ENCODE peak calls at places on chromosomes 7 and 10, in nine cellular contexts. One of them, this sample, is unnamed.

GRCh38 chr10:112442063-112442462 is 4.7 kb downstream of the ZDHHC6 start:
- DNase-seq in aorta: no peak
- DNase-seq in GM23248: no peak
- DNase-seq in transverse colon: no peak
- DNase-seq in mesenchymal stem cell: no peak
- DNase-seq in fibroblast of lung: no peak
- DNase-seq in tibial artery: no peak
- DNase-seq in DND-41: no peak
- DNase-seq in right lobe of liver: no peak
- DNase-seq in this sample: no peak

GRCh38 chr7:98165827-98166667 is 45.2 kb upstream of the BHLHA15 start:
- DNase-seq in right lobe of liver: peak; percentile 78
- DNase-seq in mesenchymal stem cell: peak; percentile 24
- DNase-seq in transverse colon: peak; percentile 72
- DNase-seq in tibial artery: no peak
- DNase-seq in aorta: no peak
- DNase-seq in DND-41: peak; percentile 57
- DNase-seq in GM23248: peak; percentile 57
- DNase-seq in fibroblast of lung: peak; percentile 11
- DNase-seq in this sample: no peak

GRCh38 chr7:50730459-50731400 is 52.0 kb downstream of the GRB10 start:
- DNase-seq in GM23248: peak; percentile 26
- DNase-seq in mesenchymal stem cell: no peak
- DNase-seq in DND-41: no peak
- DNase-seq in tibial artery: no peak
- DNase-seq in fibroblast of lung: peak; percentile 34
- DNase-seq in aorta: peak; percentile 67
- DNase-seq in transverse colon: no peak
- DNase-seq in right lobe of liver: no peak
- DNase-seq in this sample: no peak

GRCh38 chr10:42882597-42882996 is 100.0 kb downstream of the BMS1 start:
- DNase-seq in right lobe of liver: no peak
- DNase-seq in tibial artery: no peak
- DNase-seq in fibroblast of lung: no peak
- DNase-seq in aorta: peak; percentile 4
- DNase-seq in DND-41: no peak
- DNase-seq in mesenchymal stem cell: no peak
- DNase-seq in transverse colon: no peak
- DNase-seq in GM23248: no peak
- DNase-seq in this sample: no peak

GRCh38 chr10:47136866-47137265 is 163.1 kb upstream of the GDF10 start:
- DNase-seq in tibial artery: no peak
- DNase-seq in mesenchymal stem cell: no peak
- DNase-seq in aorta: no peak
- DNase-seq in right lobe of liver: no peak
- DNase-seq in DND-41: no peak
- DNase-seq in GM23248: peak; percentile 59
- DNase-seq in fibroblast of lung: no peak
- DNase-seq in transverse colon: no peak
- DNase-seq in this sample: no peak

GRCh38 chr10:131700032-131700431 is 200.8 kb upstream of the PPP2R2D start:
- DNase-seq in DND-41: no peak
- DNase-seq in tibial artery: no peak
- DNase-seq in right lobe of liver: no peak
- DNase-seq in GM23248: no peak
- DNase-seq in transverse colon: no peak
- DNase-seq in aorta: peak; percentile 53
- DNase-seq in mesenchymal stem cell: no peak
- DNase-seq in fibroblast of lung: no peak
- DNase-seq in this sample: no peak

GRCh38 chr7:158329686-158330085 is 257.9 kb downstream of the PTPRN2 start:
- DNase-seq in mesenchymal stem cell: no peak
- DNase-seq in GM23248: no peak
- DNase-seq in fibroblast of lung: no peak
- DNase-seq in tibial artery: no peak
- DNase-seq in aorta: no peak
- DNase-seq in DND-41: no peak
- DNase-seq in transverse colon: no peak
- DNase-seq in right lobe of liver: no peak
- DNase-seq in this sample: no peak

GRCh38 chr7:92135490-92135889 is 1.2 kb upstream of the CYP51A1 start:
- DNase-seq in GM23248: no peak
- DNase-seq in fibroblast of lung: peak; percentile 10
- DNase-seq in mesenchymal stem cell: peak; percentile 66
- DNase-seq in aorta: no peak
- DNase-seq in right lobe of liver: no peak
- DNase-seq in DND-41: no peak
- DNase-seq in transverse colon: no peak
- DNase-seq in tibial artery: no peak
- DNase-seq in this sample: no peak

GRCh38 chr7:1917221-1918062 is 247.4 kb downstream of the ELFN1 start:
- DNase-seq in GM23248: peak; percentile 73
- DNase-seq in right lobe of liver: peak; percentile 16
- DNase-seq in fibroblast of lung: peak; percentile 57
- DNase-seq in aorta: no peak
- DNase-seq in transverse colon: no peak
- DNase-seq in tibial artery: no peak
- DNase-seq in mesenchymal stem cell: no peak
- DNase-seq in DND-41: no peak
- DNase-seq in this sample: no peak

GRCh38 chr10:126376956-126377355 is 11.3 kb downstream of the ADAM12 start:
- DNase-seq in mesenchymal stem cell: peak; percentile 58
- DNase-seq in GM23248: peak; percentile 65
- DNase-seq in DND-41: no peak
- DNase-seq in fibroblast of lung: peak; percentile 80
- DNase-seq in tibial artery: no peak
- DNase-seq in right lobe of liver: no peak
- DNase-seq in aorta: no peak
- DNase-seq in transverse colon: no peak
- DNase-seq in this sample: no peak

GRCh38 chr10:100345570-100346330 is 1.3 kb upstream of the SCD start:
- DNase-seq in mesenchymal stem cell: peak; percentile 79
- DNase-seq in aorta: no peak
- DNase-seq in GM23248: peak; percentile 74
- DNase-seq in DND-41: no peak
- DNase-seq in right lobe of liver: peak; percentile 63
- DNase-seq in fibroblast of lung: peak; percentile 85
- DNase-seq in tibial artery: no peak
- DNase-seq in transverse colon: no peak
- DNase-seq in this sample: no peak

GRCh38 chr10:8369666-8370065 is 315.2 kb downstream of the GATA3 start:
- DNase-seq in tibial artery: no peak
- DNase-seq in right lobe of liver: no peak
- DNase-seq in transverse colon: no peak
- DNase-seq in fibroblast of lung: peak; percentile 84
- DNase-seq in mesenchymal stem cell: no peak
- DNase-seq in GM23248: no peak
- DNase-seq in aorta: no peak
- DNase-seq in DND-41: no peak
- DNase-seq in this sample: no peak

GRCh38 chr7:71801996-71802395 is 610.1 kb downstream of the CALN1 start:
- DNase-seq in DND-41: no peak
- DNase-seq in tibial artery: no peak
- DNase-seq in mesenchymal stem cell: no peak
- DNase-seq in right lobe of liver: no peak
- DNase-seq in fibroblast of lung: peak; percentile 76
- DNase-seq in transverse colon: no peak
- DNase-seq in aorta: no peak
- DNase-seq in GM23248: no peak
- DNase-seq in this sample: no peak

GRCh38 chr7:104064969-104065387 is 75.5 kb upstream of the RELN start:
- DNase-seq in DND-41: no peak
- DNase-seq in right lobe of liver: no peak
- DNase-seq in tibial artery: no peak
- DNase-seq in aorta: no peak
- DNase-seq in mesenchymal stem cell: no peak
- DNase-seq in GM23248: no peak
- DNase-seq in transverse colon: no peak
- DNase-seq in fibroblast of lung: no peak
- DNase-seq in this sample: no peak

GRCh38 chr7:98569606-98570337 is 47.3 kb upstream of the NPTX2 start:
- DNase-seq in mesenchymal stem cell: no peak
- DNase-seq in aorta: no peak
- DNase-seq in GM23248: no peak
- DNase-seq in tibial artery: no peak
- DNase-seq in fibroblast of lung: no peak
- DNase-seq in right lobe of liver: no peak
- DNase-seq in DND-41: no peak
- DNase-seq in transverse colon: peak; percentile 9
- DNase-seq in this sample: peak; percentile 30

DNA sequence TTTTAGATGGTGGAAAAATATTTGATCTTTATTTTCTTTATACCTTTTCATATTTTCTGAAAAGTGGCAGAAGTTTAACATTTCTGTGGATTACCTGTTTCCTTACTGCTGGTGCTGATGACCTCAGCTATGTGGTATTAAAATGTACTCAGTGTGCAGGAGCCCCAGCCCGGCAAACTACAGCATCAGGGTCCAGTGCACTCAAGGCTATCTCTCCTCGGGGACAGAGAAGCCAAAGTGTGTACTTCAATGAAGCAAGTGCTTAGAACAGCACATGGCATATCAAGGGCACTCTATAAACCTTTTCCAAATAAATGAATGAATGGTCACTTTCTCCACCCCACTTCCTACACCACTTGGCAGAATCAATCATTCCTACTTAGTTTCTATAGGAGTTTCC is 111.8 kb downstream of the HIP1 start:
- DNase-seq in transverse colon: no peak
- DNase-seq in fibroblast of lung: no peak
- DNase-seq in GM23248: no peak
- DNase-seq in aorta: no peak
- DNase-seq in right lobe of liver: no peak
- DNase-seq in DND-41: no peak
- DNase-seq in mesenchymal stem cell: no peak
- DNase-seq in tibial artery: no peak
- DNase-seq in this sample: no peak
- H3K4me1 ChIP-seq in transverse colon: no peaks in the 10 kb centered on the region
- H3K4me1 ChIP-seq in fibroblast of lung: peaks cover 4% of the 10 kb centered on the region
- H3K4me1 ChIP-seq in GM23248: peaks cover 7% of the 10 kb centered on the region
- H3K4me1 ChIP-seq in aorta: no peaks in the 10 kb centered on the region
- H3K4me1 ChIP-seq in right lobe of liver: no peaks in the 10 kb centered on the region
- H3K4me1 ChIP-seq in DND-41: peaks cover 3% of the 10 kb centered on the region
- H3K4me1 ChIP-seq in mesenchymal stem cell: peaks cover 9% of the 10 kb centered on the region
- H3K4me1 ChIP-seq in tibial artery: peaks cover 17% of the 10 kb centered on the region
- H3K4me1 ChIP-seq in this sample: peaks cover 18% of the 10 kb centered on the region

GRCh38 chr7:128861957-128862570 is 592 bp upstream of the ATP6V1F start:
- DNase-seq in transverse colon: no peak
- DNase-seq in aorta: no peak
- DNase-seq in GM23248: no peak
- DNase-seq in tibial artery: no peak
- DNase-seq in fibroblast of lung: peak; percentile 12
- DNase-seq in DND-41: no peak
- DNase-seq in mesenchymal stem cell: no peak
- DNase-seq in right lobe of liver: no peak
- DNase-seq in this sample: no peak

GRCh38 chr7:128858380-128859231 is 4.0 kb upstream of the ATP6V1F start:
- DNase-seq in right lobe of liver: no peak
- DNase-seq in GM23248: peak; percentile 38
- DNase-seq in DND-41: no peak
- DNase-seq in mesenchymal stem cell: no peak
- DNase-seq in tibial artery: peak; percentile 92
- DNase-seq in fibroblast of lung: no peak
- DNase-seq in transverse colon: no peak
- DNase-seq in aorta: no peak
- DNase-seq in this sample: peak; percentile 62

GRCh38 chr7:128862571-128863432 is at the start of gene ATP6V1F:
- DNase-seq in transverse colon: peak; percentile 99
- DNase-seq in mesenchymal stem cell: peak; percentile 97
- DNase-seq in right lobe of liver: peak; percentile 97
- DNase-seq in fibroblast of lung: peak; percentile 94
- DNase-seq in tibial artery: peak; percentile 99
- DNase-seq in aorta: peak; percentile 100
- DNase-seq in DND-41: peak; percentile 99
- DNase-seq in GM23248: peak; percentile 98
- DNase-seq in this sample: peak; percentile 98

GRCh38 chr7:128860158-128861073 is 2.2 kb upstream of the ATP6V1F start:
- DNase-seq in mesenchymal stem cell: no peak
- DNase-seq in fibroblast of lung: peak; percentile 63
- DNase-seq in tibial artery: no peak
- DNase-seq in transverse colon: no peak
- DNase-seq in GM23248: peak; percentile 73
- DNase-seq in DND-41: no peak
- DNase-seq in aorta: no peak
- DNase-seq in right lobe of liver: no peak
- DNase-seq in this sample: no peak

GRCh38 chr7:128859232-128860157 is 3.2 kb upstream of the ATP6V1F start:
- DNase-seq in aorta: no peak
- DNase-seq in DND-41: no peak
- DNase-seq in right lobe of liver: no peak
- DNase-seq in fibroblast of lung: no peak
- DNase-seq in mesenchymal stem cell: no peak
- DNase-seq in tibial artery: no peak
- DNase-seq in GM23248: peak; percentile 22
- DNase-seq in transverse colon: no peak
- DNase-seq in this sample: peak; percentile 60
- H3K27ac ChIP-seq in aorta: no peak overlapping the region
- H3K27ac ChIP-seq in DND-41: no peak overlapping the region
- H3K27ac ChIP-seq in right lobe of liver: no peak overlapping the region
- H3K27ac ChIP-seq in fibroblast of lung: no peak overlapping the region
- H3K27ac ChIP-seq in mesenchymal stem cell: no peak overlapping the region
- H3K27ac ChIP-seq in tibial artery: peak overlapping the region; percentile 94
- H3K27ac ChIP-seq in GM23248: peak overlapping the region; percentile 50
- H3K27ac ChIP-seq in transverse colon: peak overlapping the region; percentile 14
- H3K27ac ChIP-seq in this sample: peak overlapping the region; percentile 83

GRCh38 chr7:13790611-13791010 is 198.9 kb downstream of the ETV1 start:
- DNase-seq in GM23248: peak; percentile 60
- DNase-seq in aorta: no peak
- DNase-seq in DND-41: no peak
- DNase-seq in fibroblast of lung: peak; percentile 27
- DNase-seq in tibial artery: no peak
- DNase-seq in transverse colon: no peak
- DNase-seq in right lobe of liver: no peak
- DNase-seq in mesenchymal stem cell: no peak
- DNase-seq in this sample: no peak
- H3K4me1 ChIP-seq in GM23248: no peaks in the 10 kb centered on the region
- H3K4me1 ChIP-seq in aorta: no peaks in the 10 kb centered on the region
- H3K4me1 ChIP-seq in DND-41: no peaks in the 10 kb centered on the region
- H3K4me1 ChIP-seq in fibroblast of lung: no peaks in the 10 kb centered on the region
- H3K4me1 ChIP-seq in tibial artery: no peaks in the 10 kb centered on the region
- H3K4me1 ChIP-seq in transverse colon: no peaks in the 10 kb centered on the region
- H3K4me1 ChIP-seq in right lobe of liver: no peaks in the 10 kb centered on the region
- H3K4me1 ChIP-seq in mesenchymal stem cell: no peaks in the 10 kb centered on the region
- H3K4me1 ChIP-seq in this sample: no peaks in the 10 kb centered on the region

DNA sequence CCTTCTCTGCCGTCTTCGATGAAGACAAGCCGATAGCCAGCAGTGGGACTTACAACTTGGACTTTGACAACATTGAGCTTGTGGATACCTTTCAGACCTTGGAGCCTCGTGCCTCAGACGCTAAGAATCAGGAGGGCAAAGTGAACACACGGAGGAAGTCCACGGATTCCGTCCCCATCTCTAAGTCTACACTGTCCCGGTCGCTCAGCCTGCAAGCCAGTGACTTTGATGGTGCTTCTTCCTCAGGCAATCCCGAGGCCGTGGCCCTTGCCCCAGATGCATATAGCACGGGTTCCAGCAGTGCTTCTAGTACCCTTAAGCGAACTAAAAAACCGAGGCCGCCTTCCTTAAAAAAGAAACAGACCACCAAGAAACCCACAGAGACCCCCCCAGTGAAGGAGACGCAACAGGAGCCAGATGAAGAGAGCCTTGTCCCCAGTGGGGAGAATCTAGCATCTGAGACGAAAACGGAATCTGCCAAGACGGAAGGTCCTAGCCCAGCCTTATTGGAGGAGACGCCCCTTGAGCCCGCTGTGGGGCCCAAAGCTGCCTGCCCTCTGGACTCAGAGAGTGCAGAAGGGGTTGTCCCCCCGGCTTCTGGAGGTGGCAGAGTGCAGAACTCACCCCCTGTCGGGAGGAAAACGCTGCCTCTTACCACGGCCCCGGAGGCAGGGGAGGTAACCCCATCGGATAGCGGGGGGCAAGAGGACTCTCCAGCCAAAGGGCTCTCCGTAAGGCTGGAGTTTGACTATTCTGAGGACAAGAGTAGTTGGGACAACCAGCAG is 60.4 kb upstream of the BTBD16 start:
- DNase-seq in mesenchymal stem cell: no peak
- DNase-seq in tibial artery: no peak
- DNase-seq in GM23248: no peak
- DNase-seq in transverse colon: no peak
- DNase-seq in aorta: peak; percentile 56
- DNase-seq in right lobe of liver: no peak
- DNase-seq in DND-41: no peak
- DNase-seq in fibroblast of lung: no peak
- DNase-seq in this sample: no peak
- H3K27ac ChIP-seq in mesenchymal stem cell: no peak overlapping the region
- H3K27ac ChIP-seq in tibial artery: no peak overlapping the region
- H3K27ac ChIP-seq in GM23248: no peak overlapping the region
- H3K27ac ChIP-seq in transverse colon: no peak overlapping the region
- H3K27ac ChIP-seq in aorta: no peak overlapping the region
- H3K27ac ChIP-seq in right lobe of liver: no peak overlapping the region
- H3K27ac ChIP-seq in DND-41: no peak overlapping the region
- H3K27ac ChIP-seq in fibroblast of lung: no peak overlapping the region
- H3K27ac ChIP-seq in this sample: no peak overlapping the region